ENCODE peak calls at places on chromosomes 12 and 14, in five cellular contexts. I is renal cortical epithelial cell; T is glomerular endothelial cell; J is EH; B is stimulated activated CD4-positive, alpha-beta T cell treated with anti-CD3 and anti-CD28 coated beads, Interleukin-4, amount 100 ng/mL, for 1 hour. C is an unnamed sample.

GRCh38 chr12:49345048-49345839 is 1.4 kb upstream of the DNAJC22 start:
- DNase-seq in I (no peak), T (no peak), J (peak; percentile 32), B (peak; percentile 21), C (no peak)

GRCh38 chr12:6534914-6535696 is 788 bp downstream of the GAPDH start:
- DNase-seq in I (peak; percentile 35), T (no peak), J (peak; percentile 80), B (peak; percentile 77), C (peak; percentile 77)

GRCh38 chr14:36068777-36069534 is 107.6 kb downstream of the PTCSC3 start:
- DNase-seq in I (peak; percentile 93), T (no peak), J (peak; percentile 58), B (no peak), C (peak; percentile 91)

GRCh38 chr14:20622816-20623291 is 18.6 kb downstream of the OR6S1 start:
- DNase-seq in I (no peak), T (no peak), J (no peak), B (no peak), C (no peak)

GRCh38 chr12:19223695-19224094 is 94.2 kb downstream of the PLEKHA5 start:
- DNase-seq in I (peak; percentile 91), T (no peak), J (peak; percentile 84), B (no peak), C (peak; percentile 90)

GRCh38 chr14:52043690-52044089 is 25.2 kb downstream of the NID2 start:
- DNase-seq in I (peak; percentile 34), T (no peak), J (peak; percentile 43), B (peak; percentile 40), C (no peak)

GRCh38 chr14:59041308-59041707 is 147.2 kb upstream of the DAAM1 start:
- DNase-seq in I (no peak), T (no peak), J (no peak), B (no peak), C (no peak)

GRCh38 chr12:80241576-80242273 is 142.4 kb downstream of the OTOGL start:
- DNase-seq in I (no peak), T (no peak), J (peak; percentile 81), B (no peak), C (peak; percentile 10)

GRCh38 chr12:109927622-109928021 is 27.5 kb downstream of the TCHP start:
- DNase-seq in I (no peak), T (no peak), J (peak; percentile 62), B (peak; percentile 39), C (peak; percentile 41)

GRCh38 chr14:53517276-53517960 is 364.3 kb upstream of the DDHD1 start:
- DNase-seq in I (peak; percentile 21), T (no peak), J (peak; percentile 73), B (no peak), C (no peak)

C was measured in fibroblast of lung.